ENCODE peak calls at places on chromosomes 5 and 9, in five cellular contexts. P is HCT116, J is H1, V is T47D, A is HepG2. G is an unnamed sample.

GRCh38 chr9:136977223-136978072 is at the start of gene PTGDS:
- DNase-seq in P (no peak), J (no peak), V (no peak), A (no peak), G (no peak)

GRCh38 chr5:90830058-90830457 is 271.5 kb downstream of the ADGRV1 start:
- DNase-seq in P (no peak), J (no peak), V (no peak), A (no peak), G (no peak)

GRCh38 chr5:9722826-9723225 is 92.7 kb upstream of the TAS2R1 start:
- DNase-seq in P (no peak), J (no peak), V (no peak), A (no peak), G (no peak)

GRCh38 chr9:14907360-14907685 is 2.9 kb downstream of the FREM1 start:
- DNase-seq in P (no peak), J (no peak), V (no peak), A (no peak), G (no peak)

GRCh38 chr9:94945191-94946144 is 219.0 kb downstream of the AOPEP start:
- DNase-seq in P (no peak), J (no peak), V (no peak), A (no peak), G (no peak)

GRCh38 chr5:108727154-108727638 is 20.5 kb upstream of the FER start:
- DNase-seq in P (no peak), J (peak), V (peak), A (no peak), G (no peak)

GRCh38 chr9:131254107-131254491 is 22.2 kb downstream of the FAM78A start:
- DNase-seq in P (no peak), J (no peak), V (no peak), A (no peak), G (no peak)

GRCh38 chr9:26301046-26301445 is 591.6 kb downstream of the CAAP1 start:
- DNase-seq in P (no peak), J (no peak), V (no peak), A (no peak), G (no peak)

GRCh38 chr5:76855961-76856360 is 6.1 kb downstream of the S100Z start:
- DNase-seq in P (no peak), J (no peak), V (no peak), A (no peak), G (no peak)

GRCh38 chr9:79134654-79135053 is 437.1 kb upstream of the TLE4 start:
- DNase-seq in P (peak), J (peak), V (no peak), A (no peak), G (no peak)

GRCh38 chr5:123810911-123811310 is 298.9 kb downstream of the CSNK1G3 start:
- DNase-seq in P (no peak), J (no peak), V (no peak), A (no peak), G (no peak)

GRCh38 chr5:172437445-172438303 is 16.7 kb downstream of the SH3PXD2B start:
- DNase-seq in P (peak), J (no peak), V (no peak), A (peak), G (no peak)

GRCh38 chr5:55986931-55987330 is 7.8 kb downstream of the IL6ST start:
- DNase-seq in P (no peak), J (no peak), V (peak), A (no peak), G (no peak)

GRCh38 chr5:151730381-151730780 is 28.1 kb downstream of the ATOX1 start:
- DNase-seq in P (no peak), J (no peak), V (no peak), A (no peak), G (no peak)

GRCh38 chr9:91954841-91955471 is 4.9 kb upstream of the ROR2 start:
- DNase-seq in P (peak), J (peak), V (peak), A (peak), G (no peak)
- TF ChIP-seq JUND in P (no peak), J (no peak), V (no peak), A (no peak), G (no peak)

GRCh38 chr9:38178282-38178681 is 109.3 kb upstream of the SHB start:
- DNase-seq in P (peak), J (no peak), V (peak), A (no peak), G (no peak)
- TF ChIP-seq JUND in P (peak), J (no peak), V (no peak), A (no peak), G (no peak)

GRCh38 chr5:127924606-127925005 is 159.0 kb upstream of the SLC12A2 start:
- DNase-seq in P (no peak), J (no peak), V (no peak), A (no peak), G (no peak)
- TF ChIP-seq JUND in P (no peak), J (no peak), V (no peak), A (no peak), G (no peak)

DNA sequence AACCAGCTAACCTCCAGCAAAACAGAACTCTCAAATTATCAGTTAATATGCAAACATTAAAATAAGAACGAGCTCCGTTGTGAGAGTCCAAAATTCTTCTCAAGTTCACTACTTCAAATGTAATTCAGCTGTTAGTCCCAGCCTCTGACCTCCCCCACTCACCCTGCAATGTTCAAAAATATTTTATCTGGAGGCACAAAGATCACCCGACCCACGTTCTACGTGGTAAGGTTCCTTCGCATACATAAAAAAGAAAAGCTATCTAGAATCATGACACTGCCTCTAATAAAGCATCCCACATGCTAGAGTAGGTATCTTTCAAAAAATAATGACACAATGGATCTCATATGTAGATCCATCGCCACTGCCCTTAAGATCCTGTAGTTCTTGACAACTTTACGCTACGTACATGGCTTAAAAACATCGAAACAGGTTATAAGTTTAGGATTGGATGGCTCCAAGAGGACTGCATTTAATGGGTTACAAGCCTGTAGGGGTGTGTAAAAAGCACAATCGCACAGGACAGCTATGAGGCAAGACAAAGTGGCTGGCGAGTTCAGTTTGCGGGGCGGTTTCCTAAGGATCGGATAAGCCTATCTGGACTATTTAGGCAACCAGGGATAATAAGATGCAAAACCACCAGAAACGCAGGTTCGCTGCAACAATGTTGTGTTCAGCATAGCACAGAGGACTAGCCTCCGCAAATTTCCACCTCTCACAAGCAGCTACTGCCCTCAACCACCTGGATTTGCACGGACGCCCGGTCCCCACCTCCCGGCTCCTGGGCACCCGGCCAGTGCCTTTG is 969 bp downstream of the CLK4 start:
- DNase-seq in P (no peak), J (no peak), V (no peak), A (no peak), G (no peak)
- TF ChIP-seq JUND in P (no peak), J (no peak), V (no peak), A (no peak), G (no peak)

GRCh38 chr5:132718544-132719312 is 18.6 kb downstream of the KIF3A start:
- DNase-seq in P (no peak), J (no peak), V (no peak), A (no peak), G (no peak)

DNA sequence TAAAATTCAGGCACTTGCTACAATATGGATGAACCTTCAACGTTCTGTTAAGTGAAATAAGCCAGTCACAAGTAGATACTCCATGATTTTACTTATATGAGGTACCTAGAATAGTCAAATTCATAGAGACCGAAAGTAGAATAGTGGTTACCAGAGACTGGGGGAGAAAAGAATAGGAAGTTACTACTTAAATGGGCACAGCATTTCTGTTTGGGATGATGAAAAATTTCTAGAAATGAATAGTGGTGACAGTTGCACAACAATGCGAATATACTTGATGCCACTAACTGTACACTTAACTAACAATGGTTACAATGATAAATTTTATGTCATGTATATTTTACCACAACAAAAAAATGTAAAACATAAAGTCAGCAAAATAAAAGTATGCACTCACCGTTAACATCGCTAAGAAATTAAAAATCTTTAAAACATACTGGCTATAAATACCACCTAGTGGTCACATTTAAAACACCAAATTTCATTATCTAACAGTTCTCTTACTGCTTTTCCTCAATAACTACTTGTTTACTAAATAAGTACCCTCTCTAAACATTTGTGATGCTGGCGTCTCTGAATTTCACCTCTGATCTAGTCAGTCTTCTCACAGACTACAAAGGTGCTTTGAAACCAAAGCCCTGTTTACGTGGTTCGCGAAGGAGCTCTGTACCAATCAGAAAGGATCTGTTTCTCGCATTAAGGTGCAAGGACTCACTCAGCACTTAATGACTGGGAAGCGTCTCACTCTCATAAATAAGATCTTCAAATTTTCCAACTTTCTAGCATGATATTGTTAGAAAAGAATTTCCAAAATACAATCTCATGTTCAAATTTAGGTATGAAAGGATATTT is 22.7 kb downstream of the KIF3A start:
- DNase-seq in P (no peak), J (no peak), V (peak), A (peak), G (no peak)
- TF ChIP-seq JUND in P (no peak), J (no peak), V (no peak), A (no peak), G (no peak)

GRCh38 chr5:132227485-132228240 is at the start of gene P4HA2:
- DNase-seq in P (peak), J (peak), V (peak), A (peak), G (no peak)
- TF ChIP-seq JUND in P (no peak), J (no peak), V (no peak), A (no peak), G (no peak)

G was measured in GM12878.